ENCODE peak calls at places on chromosomes 6 and 20, in six cellular contexts. I, F, V, B, P and L are unnamed samples. For H3K4me1 and H3K9me3, the result is how much of the 10 kb centered on the place peaks cover.

GRCh38 chr20:55269913-55270312 is 735.4 kb downstream of the CBLN4 start:
- DNase-seq in V (no peak), I (no peak), P (no peak), B (no peak), F (no peak), L (no peak)

GRCh38 chr6:13311155-13311554 is 17.2 kb downstream of the TBC1D7 start:
- DNase-seq in V (no peak), B (no peak), F (no peak), I (no peak), P (no peak), L (no peak)

GRCh38 chr6:40586800-40587201 is 363 bp downstream of the LRFN2 start:
- DNase-seq in I (no peak), B (no peak), F (peak), P (no peak), V (peak), L (no peak)

GRCh38 chr20:7497985-7498384 is 442.3 kb downstream of the HAO1 start:
- DNase-seq in V (no peak), P (no peak), B (no peak), I (no peak), F (no peak), L (no peak)

GRCh38 chr6:161080263-161080970 is 88.8 kb downstream of the MAP3K4 start:
- DNase-seq in P (no peak), V (no peak), F (no peak), B (no peak), I (no peak), L (no peak)

GRCh38 chr20:35820715-35821114 is 48.9 kb downstream of the PHF20 start:
- DNase-seq in P (peak), F (no peak), B (no peak), V (no peak), I (no peak), L (no peak)

GRCh38 chr6:57252975-57253374 is 30.9 kb upstream of the RAB23 start:
- DNase-seq in P (peak), V (no peak), F (no peak), I (no peak), B (no peak), L (no peak)

GRCh38 chr6:92329416-92329815 is 1089.9 kb downstream of the EPHA7 start:
- DNase-seq in V (no peak), F (no peak), P (peak), B (no peak), I (no peak), L (no peak)

GRCh38 chr6:20497200-20497820 is 36.9 kb upstream of the CDKAL1 start:
- DNase-seq in P (peak), B (no peak), V (no peak), F (no peak), I (no peak), L (no peak)

GRCh38 chr20:19934792-19935491 is 82.2 kb upstream of the NAA20 start:
- DNase-seq in I (peak), F (peak), P (no peak), V (peak), B (peak), L (no peak)

GRCh38 chr6:16540804-16541752 is 220.2 kb downstream of the ATXN1 start:
- DNase-seq in I (peak), B (no peak), V (no peak), P (peak), F (peak), L (no peak)

GRCh38 chr6:134449004-134449403 is 131.1 kb upstream of the SGK1 start:
- DNase-seq in F (no peak), P (no peak), I (no peak), B (no peak), V (no peak), L (no peak)

GRCh38 chr20:56418385-56418861 is 6.4 kb downstream of the CASS4 start:
- DNase-seq in F (no peak), I (no peak), V (no peak), P (no peak), B (no peak), L (peak)

GRCh38 chr6:151075527-151075926 is 164.2 kb upstream of the AKAP12 start:
- DNase-seq in V (no peak), B (no peak), I (no peak), P (peak), F (no peak), L (no peak)

GRCh38 chr6:146341498-146342230 is 202.0 kb upstream of the RAB32 start:
- DNase-seq in V (no peak), I (no peak), P (no peak), B (no peak), F (no peak), L (no peak)

GRCh38 chr6:135568366-135568765 is 70.8 kb upstream of the AHI1 start:
- DNase-seq in B (no peak), I (no peak), F (no peak), P (peak), V (no peak), L (peak)

GRCh38 chr6:54633601-54634000 is 213.0 kb upstream of the FAM83B start:
- DNase-seq in P (no peak), I (no peak), B (no peak), F (no peak), V (no peak), L (no peak)

GRCh38 chr20:309306-309840 is 12.0 kb downstream of the ZCCHC3 start:
- DNase-seq in B (no peak), V (no peak), I (no peak), P (peak), F (no peak), L (no peak)

GRCh38 chr20:1997483-1998192 is 3.8 kb upstream of the PDYN start:
- DNase-seq in I (no peak), P (no peak), F (no peak), B (no peak), V (no peak), L (no peak)

GRCh38 chr20:23143098-23143497 is 57.0 kb upstream of the CD93 start:
- DNase-seq in P (peak), I (no peak), B (peak), V (no peak), F (peak), L (no peak)

GRCh38 chr6:85923013-85923430 is 280.3 kb upstream of the SYNCRIP start:
- DNase-seq in V (peak), I (no peak), B (peak), F (no peak), P (peak), L (no peak)

GRCh38 chr20:40431611-40432010 is 257.4 kb downstream of the MAFB start:
- DNase-seq in I (no peak), P (no peak), F (no peak), V (no peak), B (no peak), L (no peak)

GRCh38 chr6:147245693-147246092 is 41.5 kb downstream of the STXBP5 start:
- DNase-seq in F (no peak), I (no peak), V (no peak), P (no peak), B (no peak), L (no peak)

GRCh38 chr20:49560186-49560585 is 7.8 kb downstream of the PTGIS start:
- DNase-seq in I (no peak), F (no peak), B (no peak), P (no peak), V (no peak), L (no peak)

GRCh38 chr20:46582648-46583047 is 32.2 kb upstream of the OCSTAMP start:
- DNase-seq in F (no peak), I (no peak), B (no peak), V (no peak), P (no peak), L (no peak)

GRCh38 chr6:33426590-33427563 is 7.0 kb downstream of the SYNGAP1 start:
- DNase-seq in V (no peak), B (no peak), F (no peak), I (no peak), P (no peak), L (peak)

GRCh38 chr6:93420163-93420806 is 926 bp upstream of the EPHA7 start:
- DNase-seq in F (no peak), I (no peak), V (no peak), B (no peak), P (peak), L (no peak)

GRCh38 chr6:154414021-154414813 is 57.6 kb upstream of the IPCEF1 start:
- DNase-seq in F (no peak), I (no peak), V (no peak), P (peak), B (no peak), L (no peak)

GRCh38 chr20:40578961-40579360 is 110.1 kb downstream of the MAFB start:
- DNase-seq in B (no peak), V (no peak), P (no peak), I (no peak), F (no peak), L (no peak)

DNA sequence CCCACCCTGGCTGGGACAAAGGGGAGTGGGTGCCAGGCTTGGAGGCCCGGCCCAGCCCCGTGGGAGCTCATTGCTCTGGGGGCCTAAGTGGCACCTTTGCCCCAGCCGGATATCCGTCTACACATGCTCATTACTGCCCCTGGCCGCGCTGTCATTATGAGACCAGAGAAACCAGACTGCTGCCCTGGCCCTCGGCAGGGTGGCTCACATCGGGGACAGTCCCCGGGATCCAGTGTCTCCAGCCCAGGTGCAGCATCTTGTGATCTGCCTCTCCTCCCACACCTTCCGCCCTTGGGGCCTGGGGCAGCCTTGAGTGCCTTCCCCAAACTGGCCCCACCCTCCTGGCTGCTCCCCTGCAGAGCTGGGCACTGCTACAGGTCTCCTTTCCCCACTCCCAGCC is 4.9 kb downstream of the SRMS start:
- DNase-seq in V (no peak), B (no peak), I (no peak), F (no peak), P (no peak), L (no peak)
- H3K4me1 ChIP-seq in V (under half), B (half or more), I (under half), F (under half), P (under half), L (under half)

DNA sequence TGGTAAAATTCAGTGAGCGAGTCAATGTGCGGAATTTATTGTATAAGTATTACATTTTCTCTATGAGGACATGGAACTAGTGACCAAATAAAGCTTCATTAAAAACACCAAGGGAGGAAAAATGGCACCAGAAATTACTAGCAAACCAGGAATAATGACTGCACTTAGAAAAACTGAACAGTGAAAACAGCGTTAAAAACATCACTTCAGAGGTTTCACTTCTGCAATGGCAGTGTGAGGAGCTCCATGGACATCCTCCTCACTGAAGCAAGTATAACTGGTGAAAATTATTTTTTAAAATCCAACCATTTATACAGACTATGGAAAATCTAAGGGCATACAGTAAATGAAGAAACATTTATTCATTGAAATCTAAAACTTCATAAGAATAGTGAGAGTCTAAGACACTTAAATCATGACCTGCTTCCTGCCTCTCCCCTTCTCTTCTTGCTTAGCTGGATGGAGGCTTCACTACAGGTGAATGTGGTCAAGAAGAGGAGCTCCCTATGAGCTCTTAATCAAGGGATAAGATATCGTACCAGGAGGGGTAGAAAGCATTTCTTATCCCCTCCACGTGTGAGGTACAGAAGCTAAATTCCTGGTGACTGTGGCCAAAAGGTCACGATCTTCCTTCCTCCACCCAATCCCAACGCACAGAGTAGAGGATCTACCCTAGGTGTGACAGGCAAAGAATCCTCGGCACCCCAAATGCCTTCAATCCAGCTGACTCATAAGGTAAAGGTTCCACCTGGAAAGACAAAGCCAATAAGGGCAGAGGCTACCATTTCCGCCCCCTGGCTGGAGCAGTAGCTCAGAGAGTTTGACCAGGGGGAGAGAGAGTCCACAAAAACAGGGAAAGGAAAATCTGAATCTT is 12.3 kb upstream of the ASF1A start:
- DNase-seq in I (no peak), P (no peak), F (no peak), B (peak), V (no peak), L (no peak)
- H3K27ac ChIP-seq in I (peak), P (no peak), F (no peak), B (no peak), V (no peak), L (no peak)

GRCh38 chr20:62105592-62105991 is 16.7 kb upstream of the LSM14B start:
- DNase-seq in P (no peak), B (no peak), V (no peak), I (no peak), F (no peak), L (no peak)
- H3K9me3 ChIP-seq in P (under half), B (half or more), V (under half), I (half or more), F (under half), L (under half)

DNA sequence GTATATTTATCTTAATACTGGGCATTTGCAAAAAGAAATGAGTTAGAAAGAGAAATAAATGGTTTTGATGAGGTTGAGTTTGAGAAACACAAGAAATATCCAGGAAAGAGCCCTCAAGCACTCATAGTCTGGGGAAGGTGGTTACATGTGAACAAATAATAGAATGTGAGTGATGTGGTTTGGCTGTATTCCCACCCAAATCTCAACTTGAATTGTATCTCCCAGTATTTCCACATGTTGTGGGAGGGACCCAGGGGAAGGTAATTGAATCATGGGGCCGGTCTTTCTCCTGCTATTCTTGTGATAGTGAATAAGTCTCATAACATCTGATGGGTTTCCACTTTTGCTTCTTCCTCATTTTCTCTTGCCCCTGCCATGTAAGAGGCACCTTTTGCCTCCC is 334.1 kb downstream of the COL12A1 start:
- DNase-seq in P (no peak), B (no peak), V (no peak), I (no peak), F (no peak), L (no peak)
- H3K4me1 ChIP-seq in P (under half), B (under half), V (under half), I (under half), F (under half), L (under half)

DNA sequence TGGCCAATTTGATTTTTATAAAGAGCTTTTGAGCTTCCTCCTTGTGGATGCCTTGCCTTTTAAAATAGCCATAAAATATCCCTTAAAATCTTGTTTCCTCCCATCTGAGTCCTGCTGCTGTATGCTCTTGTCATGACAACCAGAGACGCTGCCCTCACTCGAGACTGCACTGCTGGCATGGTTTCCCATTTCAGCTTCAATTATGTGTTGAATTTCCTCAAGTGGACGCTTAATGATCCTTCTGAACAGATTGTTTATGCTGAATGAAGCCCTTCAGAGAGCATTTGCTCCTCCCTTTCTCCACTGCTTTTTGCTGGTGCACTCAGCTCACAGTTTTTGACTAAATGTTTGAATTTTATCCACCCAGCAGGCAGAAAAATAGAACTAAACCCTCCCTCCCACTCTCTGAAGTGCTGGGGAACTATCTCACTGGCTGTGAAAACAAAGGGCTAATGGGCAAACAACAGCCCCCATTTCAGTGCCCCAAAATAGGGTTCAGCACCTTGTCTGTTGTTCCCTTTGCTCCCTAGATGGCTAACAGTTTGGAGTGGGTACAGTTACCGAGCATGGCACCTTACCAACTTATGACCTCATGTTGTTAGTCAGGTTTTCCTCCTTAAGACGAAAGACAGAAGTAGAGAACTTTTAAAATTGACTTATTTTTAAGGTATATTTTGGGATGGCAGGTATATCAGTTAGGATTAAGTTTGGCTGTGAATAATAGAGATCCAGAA is 45.5 kb upstream of the RNF8 start:
- DNase-seq in B (no peak), P (peak), F (no peak), V (no peak), I (no peak), L (no peak)
- H3K27ac ChIP-seq in B (no peak), P (no peak), F (peak), V (no peak), I (peak), L (no peak)

GRCh38 chr6:28734443-28734959 is 189.3 kb downstream of the TRIM27 start:
- DNase-seq in F (no peak), V (no peak), B (no peak), P (no peak), I (no peak), L (no peak)
- H3K9me3 ChIP-seq in F (under half), V (under half), B (under half), P (under half), I (under half), L (under half)

DNA sequence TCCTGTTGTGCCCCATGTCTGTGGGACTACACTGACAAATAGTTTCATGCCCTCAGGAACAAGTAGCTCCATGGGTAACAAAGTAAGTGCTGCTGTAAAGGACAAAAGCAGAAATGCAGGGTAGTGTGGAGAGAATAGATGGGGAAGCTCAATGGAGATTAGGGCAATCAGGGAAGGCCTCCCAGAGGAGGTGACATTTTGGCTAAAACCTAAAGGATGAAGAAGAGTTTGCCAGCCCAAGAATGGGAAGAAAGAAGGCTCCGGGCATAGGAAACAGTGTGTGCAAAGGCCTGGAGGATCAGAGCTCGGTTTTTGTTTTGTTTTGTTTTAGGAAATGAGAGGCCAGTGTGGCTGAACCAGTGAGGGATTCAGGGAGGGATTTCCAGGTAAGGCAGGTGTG is 43.6 kb upstream of the FAM83D start:
- DNase-seq in F (no peak), B (no peak), V (no peak), I (no peak), P (no peak), L (no peak)
- H3K4me1 ChIP-seq in F (under half), B (under half), V (under half), I (under half), P (under half), L (under half)